ENCODE peak calls at places on chromosomes 13 and 19, in six cellular contexts. U is HCT116, C is GM12878, H is H1, T is K562, G is HepG2. I is an unnamed sample.
A peak's percentile ranks its signal among the peaks of the same experiment; 100 is the strongest.

GRCh38 chr13:33323766-33324525 is 38.4 kb upstream of the STARD13 start:
- DNase-seq in G (no peak), U (no peak), T (no peak), H (no peak), C (no peak), I (no peak)

GRCh38 chr19:29260477-29261317 is 47.7 kb upstream of the UQCRFS1 start:
- DNase-seq in T (peak; percentile 58), C (peak; percentile 3), U (peak; percentile 36), H (no peak), G (peak; percentile 49), I (peak; percentile 74)

GRCh38 chr13:77250968-77251367 is 75.9 kb downstream of the MYCBP2 start:
- DNase-seq in H (no peak), T (no peak), U (no peak), C (no peak), G (no peak), I (no peak)

GRCh38 chr13:58542530-58542929 is 911.0 kb downstream of the PCDH17 start:
- DNase-seq in T (no peak), U (no peak), G (no peak), C (no peak), H (no peak), I (no peak)

GRCh38 chr19:869245-870177 is 10.0 kb downstream of the CFD start:
- DNase-seq in T (no peak), H (no peak), C (no peak), G (no peak), U (peak; percentile 63), I (no peak)

GRCh38 chr13:73133536-73133935 is 74.7 kb downstream of the KLF5 start:
- DNase-seq in T (no peak), C (no peak), G (no peak), H (no peak), U (no peak), I (no peak)

GRCh38 chr13:59261928-59262488 is 901.7 kb downstream of the DIAPH3 start:
- DNase-seq in T (peak; percentile 9), U (no peak), G (peak; percentile 4), H (no peak), C (no peak), I (no peak)

GRCh38 chr13:34358811-34359513 is 541.0 kb downstream of the RFC3 start:
- DNase-seq in T (no peak), H (no peak), G (no peak), U (no peak), C (no peak), I (no peak)

GRCh38 chr13:66994498-66995365 is 235.4 kb downstream of the PCDH9 start:
- DNase-seq in T (no peak), C (peak; percentile 13), G (no peak), H (no peak), U (no peak), I (no peak)

GRCh38 chr13:27054760-27055159 is 116.9 kb downstream of the USP12 start:
- DNase-seq in C (no peak), U (no peak), H (no peak), T (no peak), G (no peak), I (no peak)

GRCh38 chr13:47672982-47673670 is 327.9 kb downstream of the SUCLA2 start:
- DNase-seq in T (no peak), G (no peak), U (no peak), H (no peak), C (no peak), I (no peak)

GRCh38 chr13:46134961-46135522 is 30.2 kb upstream of the CPB2 start:
- DNase-seq in G (peak; percentile 78), T (no peak), U (peak; percentile 34), H (no peak), C (no peak), I (no peak)

GRCh38 chr19:35044317-35045117 is 3.0 kb downstream of the HPN start:
- DNase-seq in T (peak; percentile 77), H (no peak), G (peak; percentile 28), C (no peak), U (no peak), I (peak; percentile 83)

GRCh38 chr19:57560049-57560491 is 407 bp upstream of the ZNF550 start:
- DNase-seq in C (no peak), G (no peak), H (no peak), U (no peak), T (no peak), I (no peak)

GRCh38 chr13:24539500-24540165 is 27.1 kb upstream of the PARP4 start:
- DNase-seq in H (no peak), G (no peak), U (no peak), T (no peak), C (no peak), I (no peak)

GRCh38 chr19:39474139-39474620 is 6.5 kb upstream of the TIMM50 start:
- DNase-seq in U (no peak), T (peak; percentile 72), G (peak; percentile 30), C (no peak), H (no peak), I (peak; percentile 90)

GRCh38 chr13:44142911-44143665 is 230.5 kb upstream of the SERP2 start:
- DNase-seq in G (no peak), H (no peak), C (no peak), T (peak; percentile 61), U (peak; percentile 47), I (no peak)

GRCh38 chr19:5354403-5354802 is 13.8 kb upstream of the PTPRS start:
- DNase-seq in G (peak; percentile 34), T (peak; percentile 51), H (no peak), U (no peak), C (no peak), I (peak; percentile 69)

GRCh38 chr19:9586764-9587163 is 2.5 kb upstream of the ZNF121 start:
- DNase-seq in U (peak; percentile 82), G (peak; percentile 74), C (peak; percentile 24), T (peak; percentile 43), H (no peak), I (peak; percentile 83)

GRCh38 chr19:6530385-6531162 is at the start of gene TNFSF9:
- DNase-seq in C (no peak), G (peak; percentile 73), H (no peak), T (peak; percentile 95), U (peak; percentile 70), I (peak; percentile 86)

GRCh38 chr19:6529351-6529750 is 1.5 kb upstream of the TNFSF9 start:
- DNase-seq in H (no peak), T (no peak), C (no peak), U (no peak), G (no peak), I (no peak)

GRCh38 chr19:6528544-6529121 is 2.2 kb upstream of the TNFSF9 start:
- DNase-seq in T (peak; percentile 57), G (peak; percentile 60), U (no peak), H (no peak), C (no peak), I (peak; percentile 30)

GRCh38 chr19:6529937-6530384 is 865 bp upstream of the TNFSF9 start:
- DNase-seq in H (no peak), U (no peak), G (no peak), C (no peak), T (no peak), I (no peak)

DNA sequence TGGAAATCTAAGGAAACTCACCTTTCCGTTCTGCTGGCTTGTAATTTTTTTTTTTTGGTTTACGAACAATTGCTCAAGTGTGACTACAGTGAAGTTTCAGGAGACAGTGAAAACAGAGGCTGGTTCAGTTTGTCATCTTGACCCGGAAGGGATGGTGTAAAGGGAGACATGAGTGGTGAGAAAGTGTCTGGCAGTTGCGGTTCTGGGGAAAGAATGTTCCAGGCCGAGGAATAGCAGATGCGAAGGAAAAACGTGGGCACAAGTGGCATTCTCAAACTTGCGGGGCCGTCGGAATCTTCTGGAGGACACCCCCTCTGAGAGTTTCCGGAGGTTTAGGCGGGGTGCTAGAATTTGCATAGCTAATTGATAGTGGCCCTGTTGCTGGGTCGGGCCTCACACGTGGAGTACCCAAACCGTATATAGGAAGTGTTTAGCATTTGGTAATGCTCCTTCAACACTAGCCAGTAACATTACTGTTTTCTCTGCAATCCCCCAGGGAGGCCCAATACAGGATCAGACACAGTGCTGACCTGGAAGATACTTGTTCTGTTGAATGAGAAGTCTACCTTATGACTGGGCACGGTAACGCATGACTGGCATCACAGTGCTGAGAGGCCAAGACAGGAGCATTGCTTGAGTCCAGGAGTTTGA is 2.8 kb upstream of the TNFSF9 start:
- DNase-seq in C (peak; percentile 96), H (no peak), U (no peak), G (no peak), T (no peak), I (no peak)
- TF ChIP-seq ATF3 in C (no peak), H (no peak), U (no peak), G (no peak), T (no peak), I (no peak)

GRCh38 chr19:13300421-13301030 is 150.3 kb downstream of the IER2 start:
- DNase-seq in T (no peak), U (no peak), G (no peak), C (no peak), H (no peak), I (no peak)

GRCh38 chr19:13297023-13297422 is 146.8 kb downstream of the IER2 start:
- DNase-seq in G (no peak), U (no peak), T (no peak), H (no peak), C (no peak), I (no peak)

GRCh38 chr19:13299838-13300237 is 149.6 kb downstream of the IER2 start:
- DNase-seq in T (no peak), G (no peak), H (no peak), U (no peak), C (no peak), I (peak; percentile 26)

GRCh38 chr19:13301627-13302334 is 151.6 kb downstream of the IER2 start:
- DNase-seq in H (no peak), G (no peak), U (no peak), C (no peak), T (no peak), I (no peak)

GRCh38 chr19:13298565-13299481 is 148.6 kb downstream of the IER2 start:
- DNase-seq in T (peak; percentile 27), C (no peak), H (no peak), U (no peak), G (no peak), I (peak; percentile 22)
- TF ChIP-seq ATF3 in T (no peak), C (no peak), H (no peak), U (no peak), G (no peak), I (no peak)

DNA sequence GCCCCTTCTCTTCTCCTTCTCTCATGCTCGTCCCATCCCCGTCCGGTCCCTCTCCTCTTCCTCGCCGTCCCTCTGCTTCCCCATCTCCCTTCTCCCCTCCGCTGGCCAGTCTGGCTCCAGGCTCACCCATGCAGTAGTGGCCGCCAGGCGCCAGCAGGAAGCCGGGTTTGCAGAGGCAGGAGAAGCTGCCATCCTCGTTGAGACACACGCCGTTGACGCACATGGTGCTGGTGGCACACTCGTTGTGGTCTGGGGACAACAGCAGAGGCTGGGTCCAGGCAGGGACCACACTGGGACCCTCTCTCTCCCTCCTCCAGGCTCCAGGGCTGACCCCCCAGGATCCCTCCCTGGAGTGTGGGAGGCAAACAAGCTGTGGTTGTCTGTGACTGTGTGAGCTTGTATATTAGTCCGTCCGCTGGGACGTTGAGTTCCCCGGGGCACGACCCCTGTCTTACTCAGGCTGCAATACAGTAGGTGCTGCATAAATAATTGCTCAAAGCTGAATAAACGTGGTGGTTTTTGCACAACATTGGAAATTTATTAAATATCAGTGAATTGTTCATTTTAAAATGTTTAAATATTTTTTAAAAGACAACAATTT is 16.4 kb downstream of the FBN3 start:
- DNase-seq in C (no peak), H (no peak), T (no peak), G (no peak), U (no peak), I (no peak)
- TF ChIP-seq ATF3 in C (no peak), H (no peak), T (no peak), G (no peak), U (no peak), I (no peak)

GRCh38 chr19:4094291-4094690 is 27.6 kb upstream of the ZBTB7A start:
- DNase-seq in U (no peak), T (no peak), C (no peak), H (no peak), G (no peak), I (no peak)
- TF ChIP-seq ATF3 in U (no peak), T (no peak), C (no peak), H (no peak), G (no peak), I (no peak)

I was measured in WTC11.